ENCODE peak calls at places on chromosomes 16 and 17, in ten cellular contexts. A is OCI-LY7; D is PC-3; G is CD8-positive, alpha-beta T cell; K is choroid plexus epithelial cell; E is body of pancreas; Y is astrocyte of the spinal cord; T is cardiac fibroblast; X is GM06990; L is IMR-90. S is an unnamed sample.

GRCh38 chr16:6888536-6888935 is 444.1 kb upstream of the RBFOX1 start:
- DNase-seq in A (no peak), D (no peak), G (no peak), K (no peak), E (no peak), Y (no peak), T (no peak), X (no peak), L (no peak), S (no peak)

GRCh38 chr17:40432864-40433528 is 10.3 kb upstream of the IGFBP4 start:
- DNase-seq in A (no peak), D (no peak), G (no peak), K (peak; percentile 70), E (peak; percentile 30), Y (peak; percentile 62), T (peak; percentile 49), X (no peak), L (peak; percentile 77), S (peak; percentile 83)

GRCh38 chr16:51050379-51050710 is 100.7 kb downstream of the SALL1 start:
- DNase-seq in A (no peak), D (no peak), G (no peak), K (no peak), E (no peak), Y (no peak), T (no peak), X (no peak), L (no peak), S (no peak)

GRCh38 chr16:89410794-89411309 is 79.5 kb downstream of the ANKRD11 start:
- DNase-seq in A (no peak), D (no peak), G (no peak), K (peak; percentile 98), E (peak; percentile 98), Y (peak; percentile 96), T (peak; percentile 91), X (no peak), L (peak; percentile 86), S (peak; percentile 94)

GRCh38 chr17:7839890-7840260 is 5.9 kb downstream of the KDM6B start:
- DNase-seq in A (peak; percentile 91), D (no peak), G (no peak), K (peak; percentile 70), E (no peak), Y (peak; percentile 23), T (peak; percentile 36), X (no peak), L (peak; percentile 55), S (peak; percentile 60)

GRCh38 chr17:5874486-5874885 is 195.7 kb upstream of the WSCD1 start:
- DNase-seq in A (no peak), D (no peak), G (no peak), K (no peak), E (no peak), Y (peak; percentile 10), T (no peak), X (no peak), L (no peak), S (no peak)

GRCh38 chr17:56297142-56297541 is 143.9 kb downstream of the ANKFN1 start:
- DNase-seq in A (no peak), D (no peak), G (no peak), K (peak; percentile 7), E (no peak), Y (peak; percentile 61), T (no peak), X (no peak), L (peak; percentile 62), S (peak; percentile 41)

GRCh38 chr16:49343291-49343690 is 30.3 kb upstream of the C16orf78 start:
- DNase-seq in A (no peak), D (no peak), G (peak; percentile 19), K (no peak), E (no peak), Y (no peak), T (no peak), X (no peak), L (no peak), S (no peak)

GRCh38 chr17:57062865-57063264 is 22.2 kb upstream of the AKAP1 start:
- DNase-seq in A (no peak), D (no peak), G (no peak), K (no peak), E (no peak), Y (no peak), T (no peak), X (no peak), L (no peak), S (no peak)

GRCh38 chr16:29806641-29807425 is 504 bp downstream of the MAZ start:
- DNase-seq in A (peak; percentile 73), D (peak; percentile 50), G (peak; percentile 76), K (peak; percentile 58), E (peak; percentile 67), Y (peak; percentile 64), T (peak; percentile 40), X (peak; percentile 58), L (no peak), S (no peak)

GRCh38 chr17:74512041-74512440 is 19.2 kb downstream of the CD300LB start:
- DNase-seq in A (no peak), D (peak; percentile 83), G (no peak), K (no peak), E (no peak), Y (no peak), T (peak; percentile 9), X (no peak), L (no peak), S (peak; percentile 45)

GRCh38 chr17:75619506-75620431 is 13.5 kb upstream of the SMIM5 start:
- DNase-seq in A (peak; percentile 33), D (peak; percentile 52), G (no peak), K (peak; percentile 54), E (peak; percentile 16), Y (peak; percentile 29), T (peak; percentile 35), X (no peak), L (peak; percentile 23), S (peak; percentile 16)
- TF ChIP-seq CTCF in A (peak; percentile 77), D (peak; percentile 79), G (no peak), K (peak; percentile 61), E (peak; percentile 35), Y (peak; percentile 63), T (peak; percentile 52), X (peak; percentile 70), L (peak; percentile 55), S (peak; percentile 48)

GRCh38 chr17:65194670-65195334 is 57.6 kb downstream of the RGS9 start:
- DNase-seq in A (no peak), D (no peak), G (no peak), K (peak; percentile 60), E (no peak), Y (no peak), T (no peak), X (no peak), L (no peak), S (no peak)

GRCh38 chr17:65196617-65197016 is 59.4 kb downstream of the RGS9 start:
- DNase-seq in A (no peak), D (no peak), G (no peak), K (no peak), E (no peak), Y (no peak), T (no peak), X (no peak), L (no peak), S (no peak)

GRCh38 chr17:65198653-65199382 is 61.6 kb downstream of the RGS9 start:
- DNase-seq in A (peak; percentile 81), D (peak; percentile 84), G (peak; percentile 52), K (peak; percentile 82), E (peak; percentile 27), Y (peak; percentile 56), T (peak; percentile 78), X (peak; percentile 26), L (peak; percentile 69), S (peak; percentile 78)

GRCh38 chr17:65193305-65194293 is 56.4 kb downstream of the RGS9 start:
- DNase-seq in A (no peak), D (no peak), G (no peak), K (no peak), E (no peak), Y (no peak), T (no peak), X (no peak), L (peak; percentile 21), S (no peak)

GRCh38 chr17:65195716-65196115 is 58.5 kb downstream of the RGS9 start:
- DNase-seq in A (no peak), D (no peak), G (no peak), K (no peak), E (no peak), Y (no peak), T (no peak), X (no peak), L (no peak), S (no peak)
- TF ChIP-seq CTCF in A (no peak), D (no peak), G (no peak), K (no peak), E (no peak), Y (no peak), T (no peak), X (no peak), L (no peak), S (no peak)

GRCh38 chr16:56011808-56012478 is 136.8 kb upstream of the CES5A start:
- DNase-seq in A (no peak), D (no peak), G (no peak), K (no peak), E (no peak), Y (no peak), T (no peak), X (no peak), L (no peak), S (no peak)

DNA sequence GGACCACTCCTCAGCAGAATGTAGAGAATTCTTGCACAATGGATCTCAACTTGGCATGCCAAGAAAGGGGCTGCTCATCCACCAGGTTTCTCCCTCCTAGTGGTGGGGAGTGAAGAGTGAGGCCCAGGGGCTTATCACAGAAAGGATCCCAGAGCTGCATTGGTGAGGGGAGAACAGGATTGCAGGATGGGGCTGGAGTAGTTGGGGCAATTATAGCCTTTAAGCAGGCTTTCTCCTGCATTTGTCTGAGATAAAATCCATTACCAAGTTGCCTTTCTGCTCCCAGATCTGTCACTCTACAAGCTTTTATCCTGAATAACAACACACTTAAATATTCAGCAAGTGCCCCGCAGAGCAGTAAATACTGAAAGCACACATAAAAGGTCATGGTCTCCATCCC is 130.8 kb upstream of the CES5A start:
- DNase-seq in A (no peak), D (no peak), G (no peak), K (no peak), E (no peak), Y (no peak), T (no peak), X (no peak), L (no peak), S (no peak)
- TF ChIP-seq CTCF in A (no peak), D (no peak), G (no peak), K (no peak), E (no peak), Y (no peak), T (no peak), X (no peak), L (no peak), S (no peak)

DNA sequence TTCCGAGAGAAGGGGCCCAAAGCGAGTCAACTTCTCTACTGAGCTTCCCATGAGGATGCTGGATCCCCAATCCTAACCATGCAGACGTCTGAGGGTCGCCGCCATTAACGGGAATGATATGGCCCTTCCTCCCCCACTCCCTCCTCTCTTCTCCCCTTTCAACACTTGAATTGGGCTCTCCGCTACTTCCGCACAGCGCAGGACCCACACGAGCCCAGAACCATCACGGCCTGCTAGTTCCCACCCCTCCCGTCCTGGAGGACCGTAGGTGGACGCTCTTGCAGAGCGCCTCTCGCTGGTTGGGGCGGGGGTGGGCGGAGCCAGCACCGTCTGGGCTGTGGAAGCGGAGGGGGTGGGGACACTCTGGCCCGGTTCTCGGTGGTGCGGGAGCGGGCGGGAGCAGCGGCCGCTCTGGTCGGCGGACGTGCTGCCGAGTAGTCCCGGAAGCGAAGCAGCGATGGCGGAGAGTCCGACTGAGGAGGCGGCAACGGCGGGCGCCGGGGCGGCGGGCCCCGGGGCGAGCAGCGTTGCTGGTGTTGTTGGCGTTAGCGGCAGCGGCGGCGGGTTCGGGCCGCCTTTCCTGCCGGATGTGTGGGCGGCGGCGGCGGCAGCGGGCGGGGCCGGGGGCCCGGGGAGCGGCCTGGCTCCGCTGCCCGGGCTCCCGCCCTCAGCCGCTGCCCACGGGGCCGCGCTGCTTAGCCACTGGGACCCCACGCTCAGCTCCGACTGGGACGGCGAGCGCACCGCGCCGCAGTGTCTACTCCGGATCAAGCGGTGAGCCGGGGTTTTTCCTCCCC is at the start of gene UBE2Z:
- DNase-seq in A (peak; percentile 95), D (peak; percentile 98), G (peak; percentile 94), K (peak; percentile 98), E (peak; percentile 95), Y (peak; percentile 97), T (peak; percentile 96), X (peak; percentile 98), L (peak; percentile 95), S (peak; percentile 95)
- TF ChIP-seq CTCF in A (peak; percentile 62), D (peak; percentile 40), G (no peak), K (peak; percentile 7), E (peak; percentile 14), Y (peak; percentile 9), T (no peak), X (peak; percentile 22), L (peak; percentile 19), S (no peak)

S was measured in fibroblast of the aortic adventitia.